ENCODE peak calls at places on chromosomes 2 and 18, in ten cellular contexts. B is right atrium auricular region; C is activated gamma-delta T cell; M is WTC11; U is CD8-positive, alpha-beta memory T cell; J is astrocyte of the spinal cord; I is OCI-LY7; Y is activated CD4-positive, alpha-beta T cell treated with anti-CD3 and anti-CD28 coated beads, Interleukin-2, amount 50 U/mL, for 24 hours; L is activated naive CD4-positive, alpha-beta T cell treated with anti-CD3 and anti-CD28 coated beads for 36 hours; Q is nephron progenitor cell. P is an unnamed sample.

GRCh38 chr2:122927217-122927616 is 1097.9 kb upstream of the CNTNAP5 start:
- DNase-seq in Y (no peak), M (peak), L (no peak), B (no peak), C (no peak), Q (no peak), J (no peak), U (no peak), I (no peak), P (no peak)

GRCh38 chr18:67428805-67429204 is 87.7 kb downstream of the DSEL start:
- DNase-seq in B (no peak), C (no peak), U (no peak), Q (no peak), J (peak), L (no peak), I (no peak), Y (no peak), M (no peak), P (no peak)

GRCh38 chr2:168780671-168781071 is 21.8 kb upstream of the NOSTRIN start:
- DNase-seq in Y (no peak), J (no peak), U (no peak), L (no peak), C (no peak), Q (no peak), I (no peak), M (no peak), B (no peak), P (no peak)

GRCh38 chr18:37741012-37741586 is 175.5 kb upstream of the CELF4 start:
- DNase-seq in M (no peak), L (no peak), Y (no peak), U (no peak), C (no peak), B (no peak), I (no peak), J (no peak), Q (no peak), P (no peak)

GRCh38 chr2:230893881-230894781 is 29.4 kb downstream of the ITM2C start:
- DNase-seq in U (peak), I (peak), B (no peak), L (peak), Q (no peak), J (peak), Y (no peak), C (no peak), M (peak), P (no peak)

GRCh38 chr2:207479198-207479785 is 50.5 kb upstream of the CREB1 start:
- DNase-seq in Q (no peak), L (no peak), B (no peak), J (peak), Y (no peak), U (no peak), M (no peak), C (no peak), I (no peak), P (no peak)

GRCh38 chr18:63452273-63452672 is 24.5 kb upstream of the SERPINB5 start:
- DNase-seq in Y (no peak), B (no peak), M (no peak), L (no peak), I (no peak), U (no peak), C (no peak), Q (no peak), J (no peak), P (no peak)

GRCh38 chr2:29606105-29606871 is 315.1 kb downstream of the ALK start:
- DNase-seq in Y (no peak), I (no peak), U (no peak), M (no peak), L (no peak), Q (no peak), C (no peak), B (no peak), J (peak), P (peak)

GRCh38 chr2:42793314-42794270 is 1.2 kb upstream of the HAAO start:
- DNase-seq in J (no peak), U (no peak), I (no peak), L (no peak), M (no peak), Q (no peak), Y (no peak), B (no peak), C (no peak), P (no peak)

GRCh38 chr2:52395912-52396311 is 1364.0 kb upstream of the NRXN1 start:
- DNase-seq in Q (no peak), U (no peak), J (peak), L (no peak), B (no peak), Y (no peak), M (no peak), I (no peak), C (no peak), P (peak)

GRCh38 chr2:191013617-191013875 is 425 bp downstream of the STAT1 start:
- DNase-seq in B (no peak), Y (no peak), J (no peak), C (no peak), I (peak), U (no peak), Q (no peak), M (no peak), L (no peak), P (no peak)

GRCh38 chr18:3265564-3266033 is 3.7 kb downstream of the MYL12B start:
- DNase-seq in C (no peak), M (no peak), B (no peak), U (no peak), I (no peak), Q (no peak), J (no peak), L (no peak), Y (no peak), P (no peak)

GRCh38 chr2:71453404-71454220 is at the start of gene DYSF:
- DNase-seq in L (peak), Q (peak), C (peak), U (no peak), J (peak), Y (no peak), I (no peak), B (no peak), M (peak), P (no peak)

GRCh38 chr2:190533968-190534309 is 583 bp downstream of the NEMP2 start:
- DNase-seq in I (peak), Y (peak), J (no peak), C (no peak), L (peak), B (no peak), M (no peak), Q (no peak), U (peak), P (no peak)

GRCh38 chr2:13056259-13056843 is 339.6 kb downstream of the TRIB2 start:
- DNase-seq in Q (no peak), C (no peak), B (no peak), I (peak), U (no peak), M (no peak), L (no peak), Y (no peak), J (peak), P (no peak)

GRCh38 chr2:231359484-231359883 is 36.0 kb upstream of the B3GNT7 start:
- DNase-seq in Y (no peak), M (no peak), C (no peak), I (no peak), B (no peak), J (no peak), U (no peak), L (no peak), Q (no peak), P (no peak)

GRCh38 chr2:3332133-3332532 is 45.5 kb downstream of the EIPR1 start:
- DNase-seq in C (no peak), U (no peak), J (no peak), M (no peak), I (no peak), L (no peak), Y (no peak), Q (no peak), B (no peak), P (no peak)

GRCh38 chr18:65091737-65092329 is 659.0 kb upstream of the CDH7 start:
- DNase-seq in J (peak), B (no peak), Y (no peak), L (peak), U (no peak), M (no peak), C (no peak), I (peak), Q (peak), P (no peak)

GRCh38 chr2:208033701-208034502 is 8.6 kb upstream of the PLEKHM3 start:
- DNase-seq in Q (no peak), Y (no peak), B (no peak), M (peak), L (peak), C (no peak), J (peak), U (peak), I (peak), P (no peak)

GRCh38 chr2:94873362-94874276 is 2.4 kb downstream of the TEKT4 start:
- DNase-seq in I (no peak), M (no peak), C (no peak), B (no peak), L (no peak), Y (no peak), Q (no peak), U (no peak), J (no peak), P (no peak)

GRCh38 chr2:156380117-156380645 is 47.7 kb upstream of the NR4A2 start:
- DNase-seq in C (no peak), M (no peak), L (no peak), J (no peak), U (no peak), Y (no peak), I (no peak), Q (peak), B (no peak), P (no peak)

GRCh38 chr2:130336877-130337734 is 5.6 kb upstream of the IMP4 start:
- DNase-seq in M (peak), C (no peak), B (peak), Q (peak), L (peak), I (no peak), J (peak), Y (peak), U (peak), P (no peak)

GRCh38 chr2:127196998-127197397 is 23.1 kb downstream of the CYP27C1 start:
- DNase-seq in B (no peak), U (no peak), M (no peak), Q (no peak), Y (no peak), L (no peak), C (no peak), J (no peak), I (peak), P (no peak)

GRCh38 chr18:30622635-30623034 is 419.9 kb downstream of the DSC3 start:
- DNase-seq in J (no peak), L (no peak), I (no peak), Y (no peak), M (no peak), B (no peak), Q (no peak), C (no peak), U (no peak), P (no peak)

GRCh38 chr18:3148930-3149535 is 70.7 kb downstream of the MYOM1 start:
- DNase-seq in U (no peak), Y (no peak), L (no peak), C (no peak), M (no peak), B (no peak), I (no peak), J (no peak), Q (peak), P (no peak)

GRCh38 chr2:70941186-70941585 is 5.5 kb downstream of the ATP6V1B1 start:
- DNase-seq in C (no peak), J (no peak), Q (no peak), Y (no peak), I (no peak), U (no peak), L (no peak), M (no peak), B (no peak), P (no peak)

GRCh38 chr2:73886357-73886756 is 6.5 kb upstream of the ACTG2 start:
- DNase-seq in C (no peak), Y (peak), U (no peak), J (no peak), B (no peak), Q (no peak), I (no peak), L (peak), M (no peak), P (no peak)

GRCh38 chr2:45123065-45123464 is 113.8 kb upstream of the SIX2 start:
- DNase-seq in I (no peak), L (no peak), C (no peak), J (no peak), B (no peak), U (no peak), Y (no peak), Q (no peak), M (no peak), P (no peak)

GRCh38 chr2:239763433-239764097 is 261.6 kb downstream of the NDUFA10 start:
- DNase-seq in Y (no peak), J (no peak), U (no peak), M (peak), C (no peak), B (no peak), I (no peak), Q (no peak), L (no peak), P (no peak)